ENCODE peak calls at places on chromosomes 2 and 18, in six cellular contexts. One of them, this sample, is unnamed.
A peak's percentile ranks its signal among the peaks of the same experiment; 100 is the strongest.

GRCh38 chr18:12034241-12035100 is 53.2 kb downstream of the IMPA2 start:
- DNase-seq in lower lobe of right lung: no peak
- DNase-seq in EH: no peak
- DNase-seq in cardiac fibroblast: no peak
- DNase-seq in AG09309: no peak
- DNase-seq in left ventricle myocardium inferior: no peak
- DNase-seq in this sample: no peak

GRCh38 chr2:226378733-226379132 is 420.9 kb downstream of the IRS1 start:
- DNase-seq in left ventricle myocardium inferior: no peak
- DNase-seq in lower lobe of right lung: no peak
- DNase-seq in cardiac fibroblast: peak; percentile 58
- DNase-seq in AG09309: no peak
- DNase-seq in EH: peak; percentile 38
- DNase-seq in this sample: no peak

GRCh38 chr2:98385050-98385699 is 38.9 kb downstream of the CNGA3 start:
- DNase-seq in left ventricle myocardium inferior: peak; percentile 71
- DNase-seq in lower lobe of right lung: peak; percentile 82
- DNase-seq in AG09309: no peak
- DNase-seq in EH: peak; percentile 73
- DNase-seq in cardiac fibroblast: peak; percentile 81
- DNase-seq in this sample: peak; percentile 68

GRCh38 chr2:75592888-75593287 is 32.1 kb upstream of the EVA1A start:
- DNase-seq in lower lobe of right lung: no peak
- DNase-seq in cardiac fibroblast: no peak
- DNase-seq in AG09309: no peak
- DNase-seq in EH: no peak
- DNase-seq in left ventricle myocardium inferior: no peak
- DNase-seq in this sample: no peak

GRCh38 chr2:74321737-74322136 is 21.5 kb downstream of the SLC4A5 start:
- DNase-seq in left ventricle myocardium inferior: no peak
- DNase-seq in EH: no peak
- DNase-seq in cardiac fibroblast: no peak
- DNase-seq in lower lobe of right lung: no peak
- DNase-seq in AG09309: no peak
- DNase-seq in this sample: no peak

GRCh38 chr2:80001704-80002103 is 302.8 kb downstream of the LRRTM1 start:
- DNase-seq in left ventricle myocardium inferior: no peak
- DNase-seq in lower lobe of right lung: no peak
- DNase-seq in AG09309: peak; percentile 5
- DNase-seq in cardiac fibroblast: peak; percentile 5
- DNase-seq in EH: peak; percentile 86
- DNase-seq in this sample: no peak

GRCh38 chr2:85925216-85925671 is 36.5 kb upstream of the ST3GAL5 start:
- DNase-seq in cardiac fibroblast: no peak
- DNase-seq in lower lobe of right lung: no peak
- DNase-seq in AG09309: no peak
- DNase-seq in EH: no peak
- DNase-seq in left ventricle myocardium inferior: no peak
- DNase-seq in this sample: no peak

GRCh38 chr18:74582642-74583041 is 15.0 kb upstream of the ZNF407 start:
- DNase-seq in lower lobe of right lung: no peak
- DNase-seq in cardiac fibroblast: no peak
- DNase-seq in AG09309: no peak
- DNase-seq in left ventricle myocardium inferior: no peak
- DNase-seq in EH: no peak
- DNase-seq in this sample: no peak

GRCh38 chr2:237691200-237691907 is 64.0 kb downstream of the LRRFIP1 start:
- DNase-seq in cardiac fibroblast: no peak
- DNase-seq in EH: peak; percentile 25
- DNase-seq in AG09309: no peak
- DNase-seq in left ventricle myocardium inferior: no peak
- DNase-seq in lower lobe of right lung: no peak
- DNase-seq in this sample: no peak

GRCh38 chr2:174815524-174815923 is 51.3 kb upstream of the CHRNA1 start:
- DNase-seq in cardiac fibroblast: no peak
- DNase-seq in EH: peak; percentile 75
- DNase-seq in left ventricle myocardium inferior: no peak
- DNase-seq in AG09309: no peak
- DNase-seq in lower lobe of right lung: no peak
- DNase-seq in this sample: no peak

GRCh38 chr2:85807756-85808155 is 54.0 kb downstream of the ATOH8 start:
- DNase-seq in cardiac fibroblast: no peak
- DNase-seq in EH: no peak
- DNase-seq in left ventricle myocardium inferior: no peak
- DNase-seq in AG09309: no peak
- DNase-seq in lower lobe of right lung: no peak
- DNase-seq in this sample: no peak

This sample was measured in NCI-H1048.